ENCODE peak calls at places on chromosome 7, in nine cellular contexts. R, E, C, W, Z, X, G, L and V are unnamed samples. For H3K36me3, the result is how much of the 10 kb centered on the place peaks cover.

GRCh38 chr7:156635529-156636385 is 4.8 kb upstream of the RNF32 start:
- DNase-seq in R (no peak), E (no peak), C (no peak), W (no peak), Z (no peak), X (no peak), G (no peak), L (peak), V (no peak)

GRCh38 chr7:4479367-4480039 is 202.6 kb upstream of the FOXK1 start:
- DNase-seq in R (peak), E (peak), C (no peak), W (peak), Z (no peak), X (no peak), G (peak), L (peak), V (no peak)

GRCh38 chr7:5557920-5558401 is 134.3 kb upstream of the TNRC18 start:
- DNase-seq in R (peak), E (no peak), C (peak), W (peak), Z (peak), X (peak), G (no peak), L (peak), V (no peak)

GRCh38 chr7:13946181-13946580 is 43.3 kb downstream of the ETV1 start:
- DNase-seq in R (no peak), E (no peak), C (no peak), W (peak), Z (no peak), X (no peak), G (no peak), L (no peak), V (no peak)

GRCh38 chr7:54546081-54546985 is 4.2 kb downstream of the VSTM2A start:
- DNase-seq in R (peak), E (no peak), C (no peak), W (no peak), Z (no peak), X (no peak), G (no peak), L (no peak), V (no peak)

GRCh38 chr7:94922457-94922856 is 15.1 kb downstream of the PPP1R9A start:
- DNase-seq in R (no peak), E (no peak), C (no peak), W (no peak), Z (no peak), X (no peak), G (no peak), L (no peak), V (no peak)

GRCh38 chr7:67438174-67438837 is 441.7 kb downstream of the TYW1 start:
- DNase-seq in R (no peak), E (no peak), C (no peak), W (no peak), Z (no peak), X (no peak), G (no peak), L (no peak), V (no peak)

GRCh38 chr7:15397159-15397550 is 164.7 kb downstream of the AGMO start:
- DNase-seq in R (no peak), E (no peak), C (no peak), W (no peak), Z (no peak), X (no peak), G (no peak), L (no peak), V (no peak)

GRCh38 chr7:84389242-84389641 is 194.7 kb upstream of the SEMA3A start:
- DNase-seq in R (no peak), E (no peak), C (no peak), W (no peak), Z (no peak), X (no peak), G (no peak), L (no peak), V (no peak)

GRCh38 chr7:34130558-34131285 is 225.4 kb downstream of the BMPER start:
- DNase-seq in R (no peak), E (no peak), C (no peak), W (no peak), Z (peak), X (no peak), G (no peak), L (no peak), V (no peak)

GRCh38 chr7:22332481-22332880 is 24.5 kb downstream of the RAPGEF5 start:
- DNase-seq in R (no peak), E (no peak), C (no peak), W (no peak), Z (no peak), X (no peak), G (no peak), L (no peak), V (no peak)

GRCh38 chr7:100641463-100641859 is at the start of gene TFR2:
- DNase-seq in R (no peak), E (no peak), C (no peak), W (no peak), Z (no peak), X (no peak), G (no peak), L (no peak), V (no peak)

GRCh38 chr7:29588900-29589696 is 25.5 kb downstream of the PRR15 start:
- DNase-seq in R (peak), E (peak), C (no peak), W (peak), Z (no peak), X (no peak), G (no peak), L (no peak), V (no peak)

GRCh38 chr7:4115941-4116610 is 566.0 kb upstream of the FOXK1 start:
- DNase-seq in R (no peak), E (no peak), C (no peak), W (no peak), Z (no peak), X (no peak), G (no peak), L (no peak), V (no peak)

GRCh38 chr7:51315393-51316261 is 982 bp downstream of the COBL start:
- DNase-seq in R (peak), E (peak), C (peak), W (no peak), Z (peak), X (no peak), G (no peak), L (peak), V (no peak)

GRCh38 chr7:115782716-115783460 is 247.7 kb downstream of the TFEC start:
- DNase-seq in R (peak), E (no peak), C (no peak), W (peak), Z (no peak), X (no peak), G (no peak), L (no peak), V (no peak)

GRCh38 chr7:158280467-158281154 is 307.0 kb downstream of the PTPRN2 start:
- DNase-seq in R (no peak), E (no peak), C (peak), W (no peak), Z (no peak), X (peak), G (no peak), L (no peak), V (no peak)

GRCh38 chr7:455110-455928 is 64.3 kb downstream of the PDGFA start:
- DNase-seq in R (peak), E (no peak), C (peak), W (peak), Z (no peak), X (peak), G (no peak), L (peak), V (peak)

GRCh38 chr7:46201966-46202365 is 280.9 kb upstream of the IGFBP3 start:
- DNase-seq in R (no peak), E (no peak), C (no peak), W (no peak), Z (no peak), X (no peak), G (no peak), L (no peak), V (no peak)

GRCh38 chr7:35993113-35993512 is 159.9 kb upstream of the EEPD1 start:
- DNase-seq in R (no peak), E (no peak), C (no peak), W (no peak), Z (no peak), X (no peak), G (no peak), L (no peak), V (no peak)

GRCh38 chr7:134515569-134516468 is 11.5 kb upstream of the AKR1B10 start:
- DNase-seq in R (no peak), E (peak), C (no peak), W (peak), Z (no peak), X (no peak), G (peak), L (peak), V (no peak)

GRCh38 chr7:134512271-134512670 is 15.1 kb upstream of the AKR1B10 start:
- DNase-seq in R (no peak), E (no peak), C (no peak), W (no peak), Z (no peak), X (no peak), G (no peak), L (peak), V (no peak)

GRCh38 chr7:134513169-134513752 is 14.1 kb upstream of the AKR1B10 start:
- DNase-seq in R (peak), E (no peak), C (no peak), W (peak), Z (no peak), X (no peak), G (no peak), L (peak), V (no peak)

GRCh38 chr7:134514663-134515062 is 12.7 kb upstream of the AKR1B10 start:
- DNase-seq in R (peak), E (peak), C (no peak), W (peak), Z (no peak), X (no peak), G (no peak), L (peak), V (no peak)

GRCh38 chr7:134514106-134514505 is 13.3 kb upstream of the AKR1B10 start:
- DNase-seq in R (no peak), E (no peak), C (no peak), W (no peak), Z (no peak), X (no peak), G (no peak), L (peak), V (no peak)
- TF ChIP-seq CTCF in R (no peak), E (no peak), C (no peak), W (no peak), Z (no peak), X (no peak), G (no peak), L (no peak), V (no peak)

GRCh38 chr7:65269150-65269856 is 104.4 kb upstream of the ZNF92 start:
- DNase-seq in R (peak), E (peak), C (peak), W (peak), Z (no peak), X (no peak), G (no peak), L (peak), V (no peak)
- H3K4me3 ChIP-seq in R (peak), E (peak), C (no peak), W (peak), Z (no peak), X (peak), G (peak), L (peak), V (peak)

GRCh38 chr7:37336259-37336658 is 112.4 kb downstream of the ELMO1 start:
- DNase-seq in R (no peak), E (no peak), C (no peak), W (no peak), Z (no peak), X (no peak), G (no peak), L (no peak), V (no peak)
- H3K36me3 ChIP-seq in R (under half), E (under half), C (under half), W (under half), Z (under half), X (under half), G (under half), L (under half), V (under half)

GRCh38 chr7:17528636-17529035 is 230.2 kb downstream of the AHR start:
- DNase-seq in R (no peak), E (no peak), C (no peak), W (no peak), Z (no peak), X (no peak), G (no peak), L (peak), V (no peak)

GRCh38 chr7:17530249-17530648 is 231.8 kb downstream of the AHR start:
- DNase-seq in R (peak), E (no peak), C (no peak), W (peak), Z (no peak), X (no peak), G (no peak), L (no peak), V (no peak)

GRCh38 chr7:17532861-17533404 is 234.5 kb downstream of the AHR start:
- DNase-seq in R (no peak), E (peak), C (no peak), W (peak), Z (no peak), X (no peak), G (peak), L (peak), V (no peak)

GRCh38 chr7:17534348-17534747 is 235.9 kb downstream of the AHR start:
- DNase-seq in R (no peak), E (no peak), C (no peak), W (no peak), Z (no peak), X (no peak), G (no peak), L (no peak), V (no peak)

DNA sequence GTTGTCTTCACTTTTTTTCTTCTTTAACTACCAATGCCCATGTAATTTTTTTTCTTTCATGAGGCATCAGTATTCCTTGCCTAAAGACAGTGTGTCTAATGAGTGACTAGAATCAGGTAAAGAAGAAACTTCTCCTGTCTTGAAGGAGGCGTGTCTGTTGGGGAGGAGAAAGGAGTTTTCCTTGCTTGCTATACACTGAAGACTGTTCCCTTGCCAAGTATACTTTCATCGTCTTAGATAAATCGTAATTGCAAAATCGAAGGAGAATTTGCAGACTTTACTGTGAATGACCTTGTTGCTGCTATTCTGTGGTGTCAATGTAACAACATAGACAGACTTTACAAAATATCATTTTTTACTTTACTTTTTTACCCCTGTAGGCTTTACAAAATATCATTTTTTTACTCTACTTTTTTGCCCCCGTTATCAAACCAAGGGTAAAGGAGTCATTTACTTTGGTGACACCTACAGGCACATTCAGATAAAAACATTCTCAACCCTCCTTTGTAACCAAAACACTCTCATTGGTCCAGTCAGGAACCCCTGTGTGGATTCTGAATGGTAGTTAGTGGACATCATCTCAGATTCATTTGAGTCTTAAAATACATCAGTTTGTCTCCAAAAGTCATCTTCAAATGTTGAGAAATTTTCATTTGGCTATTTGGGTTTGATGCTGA is 232.4 kb downstream of the AHR start:
- DNase-seq in R (no peak), E (peak), C (no peak), W (peak), Z (no peak), X (no peak), G (no peak), L (peak), V (no peak)
- TF ChIP-seq CTCF in R (peak), E (peak), C (no peak), W (peak), Z (no peak), X (no peak), G (no peak), L (peak), V (no peak)